ENCODE peak calls at places on chromosomes 16 and 17, in four cellular contexts. C is GM23338, Y is heart left ventricle, G is AG04450. L is an unnamed sample.

GRCh38 chr17:42042598-42043319 is 7.6 kb downstream of the C17orf113 start:
- DNase-seq in C (no peak), Y (no peak), G (no peak), L (no peak)

GRCh38 chr16:13780406-13780805 is 139.5 kb upstream of the ERCC4 start:
- DNase-seq in C (peak), Y (no peak), G (no peak), L (no peak)

GRCh38 chr17:30101686-30102390 is 14.8 kb upstream of the NSRP1 start:
- DNase-seq in C (no peak), Y (no peak), G (no peak), L (no peak)

GRCh38 chr16:51152691-51153261 is 1.7 kb upstream of the SALL1 start:
- DNase-seq in C (peak), Y (no peak), G (no peak), L (peak)

GRCh38 chr17:49588726-49589555 is 13.3 kb downstream of the NXPH3 start:
- DNase-seq in C (no peak), Y (no peak), G (no peak), L (no peak)

GRCh38 chr16:8908779-8909468 is 26.8 kb downstream of the LITAFD start:
- DNase-seq in C (no peak), Y (no peak), G (no peak), L (no peak)

GRCh38 chr16:26705346-26705745 is 361.4 kb upstream of the C16orf82 start:
- DNase-seq in C (no peak), Y (no peak), G (no peak), L (no peak)

GRCh38 chr16:66154801-66155200 is 211.7 kb upstream of the CDH5 start:
- DNase-seq in C (no peak), Y (no peak), G (no peak), L (peak)

GRCh38 chr16:28067604-28068382 is 4.3 kb upstream of the GSG1L start:
- DNase-seq in C (no peak), Y (no peak), G (no peak), L (no peak)

GRCh38 chr17:78040561-78041400 is 82.3 kb downstream of the TNRC6C start:
- DNase-seq in C (peak), Y (peak), G (no peak), L (peak)

GRCh38 chr16:16857603-16858283 is 478.8 kb downstream of the NPIPA7 start:
- DNase-seq in C (no peak), Y (no peak), G (no peak), L (no peak)

GRCh38 chr17:14428640-14429029 is 127.8 kb downstream of the HS3ST3B1 start:
- DNase-seq in C (no peak), Y (no peak), G (no peak), L (no peak)

GRCh38 chr17:57898487-57899311 is 48.9 kb upstream of the MRPS23 start:
- DNase-seq in C (peak), Y (peak), G (no peak), L (no peak)

GRCh38 chr17:21213005-21213404 is 956 bp downstream of the TMEM11 start:
- DNase-seq in C (no peak), Y (no peak), G (no peak), L (no peak)

GRCh38 chr16:1213231-1213630 is 11.8 kb downstream of the TPSG1 start:
- DNase-seq in C (no peak), Y (no peak), G (no peak), L (no peak)

GRCh38 chr16:1213796-1214372 is 11.2 kb downstream of the TPSG1 start:
- DNase-seq in C (no peak), Y (no peak), G (no peak), L (no peak)

GRCh38 chr16:1211451-1212268 is 13.4 kb downstream of the TPSG1 start:
- DNase-seq in C (no peak), Y (no peak), G (no peak), L (no peak)

GRCh38 chr16:1214693-1215092 is 10.4 kb downstream of the TPSG1 start:
- DNase-seq in C (no peak), Y (no peak), G (no peak), L (no peak)

DNA sequence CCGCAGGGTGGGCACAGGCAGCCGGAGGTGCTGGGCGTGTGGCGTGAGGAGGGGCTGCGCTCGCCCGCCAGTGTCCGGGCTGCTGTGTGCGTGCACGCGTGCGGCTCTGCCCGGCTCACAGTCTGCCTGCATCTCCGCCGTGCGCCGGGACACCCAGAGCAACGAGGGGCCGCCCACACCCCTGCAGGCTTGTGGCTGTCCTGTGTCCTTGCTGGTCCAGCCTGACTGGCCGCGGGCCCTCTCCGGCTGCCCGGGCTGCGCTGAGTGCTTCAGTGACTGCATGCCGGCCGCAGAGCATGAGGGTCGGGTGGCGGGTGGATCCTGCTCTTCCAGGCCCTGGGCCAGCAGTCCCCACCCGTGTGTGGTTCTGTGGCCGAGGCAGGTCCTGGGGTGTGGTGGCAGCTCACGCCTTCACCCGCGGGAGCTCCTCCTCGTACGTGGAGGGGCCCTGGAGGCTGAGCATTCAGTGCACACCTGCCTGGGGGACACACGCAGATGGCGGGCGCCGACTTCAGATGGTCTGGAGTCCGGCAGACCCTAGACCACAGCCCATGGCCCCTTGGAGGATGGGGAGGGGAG is 12.4 kb downstream of the TPSG1 start:
- DNase-seq in C (no peak), Y (no peak), G (no peak), L (no peak)
- H3K27ac ChIP-seq in C (no peak), Y (no peak), G (no peak), L (no peak)

DNA sequence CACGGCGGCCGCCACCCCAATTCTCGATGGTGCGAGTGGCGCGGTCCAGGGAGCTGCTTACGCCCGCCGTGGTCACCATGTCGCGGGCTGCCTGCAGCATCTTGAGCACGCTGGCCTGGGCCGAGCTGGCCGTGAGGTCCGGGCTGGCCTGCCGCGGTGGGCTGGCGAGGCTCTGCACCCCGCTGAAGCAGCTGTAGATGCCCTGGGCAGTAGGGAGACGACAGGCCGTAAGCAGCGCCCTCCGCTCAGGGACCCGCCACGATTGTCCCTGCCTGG is 16.4 kb downstream of the GRIN2C start:
- DNase-seq in C (peak), Y (no peak), G (no peak), L (no peak)
- TF ChIP-seq CTCF in C (no peak), Y (no peak), G (no peak), L (no peak)

DNA sequence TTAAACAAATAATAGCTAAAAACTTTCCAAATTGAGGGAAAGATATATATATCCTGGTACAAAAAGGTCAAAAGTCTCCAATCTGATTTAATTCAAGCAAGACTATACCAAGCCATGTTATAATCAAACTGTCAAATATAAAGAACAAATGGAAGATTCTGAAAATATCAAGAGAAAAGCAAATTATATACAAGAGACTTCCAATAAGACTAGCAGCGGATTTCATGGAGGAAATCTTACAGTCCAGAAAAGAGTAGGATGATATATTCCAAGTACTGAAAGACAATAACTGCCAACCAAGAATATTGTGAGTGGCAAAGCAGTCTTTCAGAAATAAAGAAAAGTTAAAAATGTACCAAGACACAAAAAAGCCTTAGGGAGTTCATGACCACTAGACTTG is 102.2 kb downstream of the CEP112 start:
- DNase-seq in C (no peak), Y (no peak), G (no peak), L (no peak)
- H3K27ac ChIP-seq in C (no peak), Y (no peak), G (no peak), L (no peak)

GRCh38 chr17:19317359-19318095 is 45.0 kb downstream of the B9D1 start:
- DNase-seq in C (peak), Y (peak), G (peak), L (peak)
- TF ChIP-seq CTCF in C (no peak), Y (peak), G (no peak), L (peak)

GRCh38 chr17:55585629-55586028 is 74.4 kb upstream of the SMIM36 start:
- DNase-seq in C (no peak), Y (no peak), G (no peak), L (no peak)

GRCh38 chr17:55587608-55588139 is 76.4 kb upstream of the SMIM36 start:
- DNase-seq in C (no peak), Y (peak), G (no peak), L (no peak)

GRCh38 chr17:55588858-55589257 is 77.6 kb upstream of the SMIM36 start:
- DNase-seq in C (no peak), Y (no peak), G (no peak), L (no peak)

GRCh38 chr17:55584861-55585260 is 73.6 kb upstream of the SMIM36 start:
- DNase-seq in C (no peak), Y (no peak), G (no peak), L (no peak)

DNA sequence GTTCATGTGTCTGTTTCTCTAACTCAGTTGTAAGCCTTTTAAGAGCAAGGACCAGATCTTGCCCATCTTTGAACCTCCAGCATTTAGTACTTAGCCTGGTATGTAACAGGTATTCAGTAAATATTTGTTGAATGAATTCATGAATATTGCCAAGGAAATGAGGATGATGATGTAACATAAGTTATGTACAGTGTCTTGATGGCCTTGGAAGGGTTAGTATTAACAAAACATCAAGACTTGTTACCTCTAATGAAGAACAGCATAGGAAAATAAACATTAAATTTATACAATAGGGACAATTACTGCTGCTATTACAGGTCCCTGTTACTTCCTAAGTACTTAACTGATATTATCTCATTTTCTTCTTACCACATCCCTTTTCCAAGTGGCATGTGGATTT is 77.2 kb upstream of the SMIM36 start:
- DNase-seq in C (no peak), Y (no peak), G (no peak), L (no peak)
- H3K27ac ChIP-seq in C (no peak), Y (no peak), G (no peak), L (no peak)

DNA sequence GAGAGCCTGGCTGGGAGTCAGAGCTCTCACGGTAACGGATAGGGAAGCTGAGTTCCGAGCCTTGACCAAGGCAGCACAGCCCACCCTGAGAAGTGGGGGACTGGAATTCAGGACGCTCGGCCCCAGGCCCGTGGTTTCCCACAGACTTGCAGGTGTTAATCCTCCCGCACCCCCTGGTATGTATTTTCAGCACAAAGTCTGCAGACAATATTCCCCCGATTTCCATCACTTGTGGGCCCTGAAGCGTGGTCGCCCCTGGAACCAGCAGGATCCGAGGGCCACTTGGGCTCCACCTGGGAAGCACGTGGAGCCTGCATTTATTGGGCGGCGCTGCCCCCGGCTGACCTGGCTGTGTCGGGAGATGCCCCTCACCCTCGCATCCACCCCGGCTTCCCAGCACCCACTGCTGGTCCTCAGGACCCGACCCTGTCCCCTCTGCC is 60.2 kb downstream of the WSB1 start:
- DNase-seq in C (peak), Y (no peak), G (no peak), L (no peak)
- TF ChIP-seq CTCF in C (peak), Y (peak), G (no peak), L (peak)

GRCh38 chr17:35214631-35215273 is 20.6 kb upstream of the SLC35G3 start:
- DNase-seq in C (no peak), Y (no peak), G (no peak), L (no peak)

GRCh38 chr17:35213412-35213925 is 19.3 kb upstream of the SLC35G3 start:
- DNase-seq in C (no peak), Y (no peak), G (no peak), L (no peak)

GRCh38 chr17:35218901-35219300 is 24.0 kb upstream of the SLFN5 start:
- DNase-seq in C (no peak), Y (no peak), G (no peak), L (no peak)

GRCh38 chr17:35214192-35214591 is 20.0 kb upstream of the SLC35G3 start:
- DNase-seq in C (no peak), Y (no peak), G (no peak), L (peak)

GRCh38 chr17:35217107-35217506 is 22.9 kb upstream of the SLC35G3 start:
- DNase-seq in C (no peak), Y (no peak), G (no peak), L (no peak)
- H3K27ac ChIP-seq in C (no peak), Y (no peak), G (no peak), L (no peak)

GRCh38 chr17:81871387-81872120 is 417 bp upstream of the ARHGDIA start:
- DNase-seq in C (peak), Y (peak), G (peak), L (peak)
- TF ChIP-seq CTCF in C (peak), Y (peak), G (peak), L (peak)